ENCODE peak calls at places on chromosomes 13 and 19, in eight cellular contexts. Q is ascending aorta; J is stimulated activated naive CD4-positive, alpha-beta T cell; S is breast epithelium; L is HFF-Myc; F is tibial artery; R is psoas muscle; Y is CD8-positive, alpha-beta T cell. K is an unnamed sample.

GRCh38 chr13:77026255-77026782 is 640 bp downstream of the FBXL3 start:
- DNase-seq in L (no peak), R (peak), F (peak), Y (peak), Q (peak), J (peak), S (peak), K (peak)

GRCh38 chr13:33311040-33311439 is 25.5 kb upstream of the STARD13 start:
- DNase-seq in L (no peak), R (no peak), Y (no peak), Q (no peak), S (no peak), F (no peak), J (no peak), K (no peak)

GRCh38 chr13:31116224-31116623 is 45.5 kb downstream of the HSPH1 start:
- DNase-seq in S (no peak), R (no peak), J (no peak), Q (peak), Y (no peak), F (no peak), L (no peak), K (no peak)

GRCh38 chr13:59266478-59267063 is 897.2 kb downstream of the DIAPH3 start:
- DNase-seq in S (no peak), Y (no peak), F (no peak), Q (no peak), L (no peak), J (no peak), R (no peak), K (no peak)

GRCh38 chr13:95137096-95137495 is 164.2 kb downstream of the ABCC4 start:
- DNase-seq in R (no peak), Q (no peak), Y (no peak), S (no peak), L (no peak), J (no peak), F (no peak), K (no peak)

GRCh38 chr19:39211731-39212376 is 7.8 kb upstream of the SYCN start:
- DNase-seq in Q (no peak), J (no peak), Y (no peak), F (no peak), S (no peak), R (no peak), L (no peak), K (no peak)

GRCh38 chr13:113643593-113643992 is 14.4 kb downstream of the ATP4B start:
- DNase-seq in Y (no peak), R (no peak), F (no peak), Q (no peak), J (no peak), S (no peak), L (no peak), K (no peak)

GRCh38 chr19:48452656-48453480 is 2.5 kb upstream of the KCNJ14 start:
- DNase-seq in Q (no peak), Y (no peak), L (no peak), R (no peak), S (no peak), F (no peak), J (no peak), K (no peak)

GRCh38 chr13:113546571-113547247 is 37.8 kb upstream of the TFDP1 start:
- DNase-seq in L (no peak), Q (peak), S (peak), F (peak), R (peak), Y (no peak), J (no peak), K (no peak)

GRCh38 chr13:60051754-60052153 is 112.0 kb downstream of the DIAPH3 start:
- DNase-seq in S (no peak), L (no peak), Y (no peak), R (no peak), J (no peak), Q (no peak), F (no peak), K (no peak)

GRCh38 chr19:19321143-19321577 is 531 bp downstream of the MAU2 start:
- DNase-seq in Y (no peak), R (no peak), Q (no peak), J (no peak), F (no peak), S (no peak), L (no peak), K (no peak)

GRCh38 chr13:45331981-45332830 is 8.8 kb downstream of the TPT1 start:
- DNase-seq in Y (no peak), Q (peak), J (no peak), L (peak), R (no peak), F (no peak), S (no peak), K (no peak)

GRCh38 chr13:113746143-113746525 is 12.9 kb upstream of the TMEM255B start:
- DNase-seq in J (no peak), R (no peak), S (no peak), Y (no peak), L (no peak), Q (no peak), F (no peak), K (no peak)

GRCh38 chr13:40784540-40784939 is 4.9 kb upstream of the SLC25A15 start:
- DNase-seq in J (no peak), Q (no peak), R (no peak), F (no peak), S (no peak), L (no peak), Y (no peak), K (no peak)

GRCh38 chr13:30222253-30222652 is 85.1 kb downstream of the KATNAL1 start:
- DNase-seq in F (no peak), Y (no peak), Q (no peak), S (no peak), J (no peak), R (no peak), L (no peak), K (no peak)

GRCh38 chr19:1324792-1325567 is 39.3 kb downstream of the EFNA2 start:
- DNase-seq in L (peak), Y (peak), R (peak), S (peak), Q (peak), F (no peak), J (peak), K (no peak)

GRCh38 chr19:17488593-17489391 is 18.5 kb downstream of the SLC27A1 start:
- DNase-seq in F (peak), S (peak), L (no peak), Y (peak), Q (no peak), R (no peak), J (peak), K (no peak)

GRCh38 chr19:31292639-31293185 is 56.5 kb downstream of the TSHZ3 start:
- DNase-seq in Y (no peak), J (no peak), F (no peak), L (no peak), R (no peak), Q (no peak), S (no peak), K (no peak)

GRCh38 chr13:89514534-89515312 is 1832.8 kb upstream of the MIR17HG start:
- DNase-seq in F (no peak), Y (no peak), Q (no peak), J (no peak), R (no peak), S (no peak), L (no peak), K (no peak)

GRCh38 chr19:20964798-20965197 is 41.7 kb downstream of the ZNF85 start:
- DNase-seq in Q (no peak), R (no peak), Y (no peak), J (no peak), L (no peak), S (no peak), F (no peak), K (no peak)

GRCh38 chr13:44378277-44378676 is 4.7 kb downstream of the SERP2 start:
- DNase-seq in L (no peak), Y (no peak), S (no peak), R (no peak), J (no peak), F (no peak), Q (no peak), K (no peak)

GRCh38 chr13:80131204-80131603 is 209.7 kb downstream of the SPRY2 start:
- DNase-seq in S (no peak), J (no peak), Y (no peak), F (peak), L (no peak), R (peak), Q (peak), K (peak)

GRCh38 chr13:37870895-37871550 is 1.5 kb upstream of the TRPC4 start:
- DNase-seq in Y (no peak), L (peak), R (no peak), Q (no peak), J (no peak), S (no peak), F (no peak), K (no peak)

GRCh38 chr19:4556574-4557185 is 2.8 kb downstream of the SEMA6B start:
- DNase-seq in L (no peak), J (no peak), F (no peak), R (peak), Y (no peak), Q (no peak), S (no peak), K (no peak)